ENCODE peak calls at places on chromosome 6, in five cellular contexts. Y is ACHN; P is Panc1; V is activated naive CD8-positive, alpha-beta T cell treated with anti-CD3 and anti-CD28 coated beads, Interleukin-2, amount 50 U/mL, for 24 hours; L is glutamatergic neuron. T is an unnamed sample.

GRCh38 chr6:107716688-107717089 is 107.4 kb downstream of the SCML4 start:
- DNase-seq in Y (no peak), P (no peak), V (peak), L (no peak), T (peak)

GRCh38 chr6:90249458-90249857 is 47.2 kb downstream of the BACH2 start:
- DNase-seq in Y (no peak), P (no peak), V (peak), L (no peak), T (no peak)

GRCh38 chr6:82068721-82069120 is 178.8 kb downstream of the IBTK start:
- DNase-seq in Y (no peak), P (no peak), V (no peak), L (no peak), T (no peak)

GRCh38 chr6:110875548-110876169 is 1.1 kb downstream of the AMD1 start:
- DNase-seq in Y (peak), P (no peak), V (peak), L (peak), T (peak)

GRCh38 chr6:41470341-41471063 is 75.7 kb upstream of the FOXP4 start:
- DNase-seq in Y (no peak), P (no peak), V (peak), L (peak), T (no peak)

GRCh38 chr6:128511518-128511917 is 8.9 kb downstream of the PTPRK start:
- DNase-seq in Y (peak), P (no peak), V (no peak), L (no peak), T (no peak)

GRCh38 chr6:44203955-44204354 is 12.8 kb upstream of the MYMX start:
- DNase-seq in Y (no peak), P (no peak), V (no peak), L (no peak), T (no peak)

GRCh38 chr6:11241793-11242201 is 9.3 kb upstream of the NEDD9 start:
- DNase-seq in Y (no peak), P (no peak), V (no peak), L (peak), T (peak)

GRCh38 chr6:123564363-123564762 is 72.4 kb downstream of the TRDN start:
- DNase-seq in Y (no peak), P (no peak), V (no peak), L (no peak), T (no peak)

GRCh38 chr6:19137419-19138035 is 699.6 kb upstream of the ID4 start:
- DNase-seq in Y (no peak), P (no peak), V (no peak), L (no peak), T (no peak)

GRCh38 chr6:4693566-4693965 is 82.6 kb upstream of the CDYL start:
- DNase-seq in Y (no peak), P (no peak), V (no peak), L (no peak), T (no peak)

GRCh38 chr6:11891547-11891946 is 112.9 kb upstream of the ADTRP start:
- DNase-seq in Y (no peak), P (no peak), V (no peak), L (no peak), T (no peak)

GRCh38 chr6:43060755-43061633 is 1.6 kb downstream of the KLC4 start:
- DNase-seq in Y (no peak), P (no peak), V (no peak), L (no peak), T (no peak)

GRCh38 chr6:147202516-147203310 is 1.5 kb upstream of the STXBP5 start:
- DNase-seq in Y (peak), P (peak), V (peak), L (peak), T (peak)